ENCODE peak calls at places on chromosomes 7 and 10, in ten cellular contexts. R is gastrocnemius medialis; X is SHP77; V is caudate nucleus; S is stimulated activated naive CD8-positive, alpha-beta T cell treated with anti-CD3 and anti-CD28 coated beads, Interleukin-15, Interleukin-2, amounts not matched to agents 100 U/mL and 50 U/mL, for 24 hours; O is MCF 10A; U is body of pancreas; T is HFF-Myc; K is lung; C is iPS DF 19.7. B is an unnamed sample.

GRCh38 chr10:106285199-106285598 is 879.3 kb downstream of the SORCS1 start:
- DNase-seq in V (no peak), T (no peak), X (no peak), R (no peak), K (no peak), S (no peak), C (no peak), O (peak), U (no peak), B (no peak)

GRCh38 chr7:95753440-95753839 is 18.9 kb upstream of the DYNC1I1 start:
- DNase-seq in V (no peak), K (no peak), C (no peak), R (no peak), U (no peak), S (no peak), T (no peak), O (no peak), X (no peak), B (no peak)

GRCh38 chr7:74606101-74606908 is 51.2 kb upstream of the GTF2I start:
- DNase-seq in C (no peak), U (peak), T (no peak), S (peak), X (peak), K (peak), R (peak), O (peak), V (no peak), B (peak)

GRCh38 chr10:89414879-89415821 is 782 bp downstream of the IFIT5 start:
- DNase-seq in U (peak), O (peak), S (peak), C (no peak), V (peak), K (peak), X (no peak), T (no peak), R (peak), B (peak)

GRCh38 chr10:51074238-51075028 is at the start of gene PRKG1:
- DNase-seq in C (no peak), X (peak), O (no peak), V (peak), S (peak), R (peak), T (peak), K (peak), U (peak), B (peak)

GRCh38 chr10:127882391-127882790 is 10.3 kb downstream of the CLRN3 start:
- DNase-seq in S (no peak), R (no peak), V (no peak), T (no peak), U (no peak), O (no peak), K (peak), C (no peak), X (no peak), B (no peak)

GRCh38 chr7:37011151-37011890 is 287.0 kb upstream of the AOAH start:
- DNase-seq in K (no peak), U (no peak), X (no peak), O (no peak), T (no peak), S (no peak), C (no peak), V (no peak), R (no peak), B (no peak)

GRCh38 chr10:76902949-76903348 is 734.7 kb downstream of the KCNMA1 start:
- DNase-seq in S (no peak), K (peak), R (no peak), O (peak), C (peak), T (no peak), X (no peak), V (no peak), U (peak), B (no peak)

GRCh38 chr7:28658392-28658791 is 246.1 kb downstream of the CREB5 start:
- DNase-seq in R (no peak), K (no peak), C (no peak), X (no peak), V (no peak), T (no peak), U (no peak), S (no peak), O (no peak), B (no peak)

GRCh38 chr10:80186364-80187012 is 18.8 kb downstream of the ANXA11 start:
- DNase-seq in X (no peak), K (no peak), C (no peak), T (no peak), R (peak), O (no peak), S (peak), V (no peak), U (no peak), B (no peak)

GRCh38 chr10:11573497-11573896 is 38.0 kb downstream of the USP6NL start:
- DNase-seq in R (no peak), O (no peak), K (no peak), X (no peak), S (no peak), V (no peak), U (no peak), T (no peak), C (no peak), B (peak)

GRCh38 chr10:89518876-89519842 is 16.2 kb downstream of the SLC16A12 start:
- DNase-seq in R (peak), X (no peak), O (peak), S (no peak), K (no peak), C (no peak), T (peak), V (no peak), U (no peak), B (no peak)

GRCh38 chr7:73831656-73832579 is 1.1 kb downstream of the CLDN4 start:
- DNase-seq in K (peak), S (no peak), C (no peak), U (peak), T (no peak), O (no peak), R (no peak), X (peak), V (no peak), B (no peak)

GRCh38 chr10:99395750-99396445 is 34.5 kb downstream of the GOT1 start:
- DNase-seq in T (peak), V (no peak), O (peak), C (no peak), R (no peak), K (no peak), U (no peak), X (no peak), S (no peak), B (peak)

GRCh38 chr7:131068604-131069021 is 259.1 kb upstream of the MKLN1 start:
- DNase-seq in R (no peak), O (no peak), C (no peak), S (no peak), T (no peak), U (no peak), V (no peak), X (no peak), K (no peak), B (no peak)

GRCh38 chr10:35635576-35635975 is 6.5 kb downstream of the FZD8 start:
- DNase-seq in X (peak), R (no peak), K (peak), S (peak), V (peak), U (peak), C (no peak), T (peak), O (peak), B (peak)

GRCh38 chr7:102864958-102865357 is 47.8 kb upstream of the LRRC17 start:
- DNase-seq in O (no peak), C (no peak), T (no peak), K (no peak), X (no peak), U (no peak), S (no peak), R (no peak), V (no peak), B (no peak)

GRCh38 chr7:105647591-105647990 is 66.3 kb upstream of the EFCAB10 start:
- DNase-seq in K (no peak), T (no peak), V (no peak), U (no peak), C (no peak), R (no peak), S (no peak), O (no peak), X (no peak), B (no peak)

GRCh38 chr7:20744913-20745587 is 41.6 kb downstream of the SP8 start:
- DNase-seq in X (peak), U (no peak), T (no peak), O (peak), R (no peak), C (no peak), V (no peak), K (no peak), S (no peak), B (no peak)

GRCh38 chr10:7667262-7668141 is 736 bp upstream of the ITIH5 start:
- DNase-seq in R (no peak), C (no peak), U (peak), T (no peak), S (no peak), X (no peak), V (no peak), K (no peak), O (no peak), B (no peak)

GRCh38 chr10:114996542-114996941 is 58.5 kb downstream of the TRUB1 start:
- DNase-seq in C (no peak), V (no peak), U (no peak), K (no peak), S (no peak), R (no peak), X (no peak), T (no peak), O (no peak), B (no peak)

GRCh38 chr7:11244149-11244548 is 270.5 kb downstream of the PHF14 start:
- DNase-seq in R (no peak), C (no peak), U (no peak), S (no peak), O (no peak), X (no peak), T (no peak), K (no peak), V (no peak), B (no peak)

GRCh38 chr10:117365612-117366011 is 9.6 kb downstream of the PDZD8 start:
- DNase-seq in C (no peak), T (no peak), V (no peak), K (peak), U (peak), X (no peak), O (peak), R (no peak), S (no peak), B (peak)

GRCh38 chr7:138173548-138173947 is 97.3 kb downstream of the AKR1D1 start:
- DNase-seq in V (no peak), K (no peak), S (no peak), R (no peak), T (no peak), U (no peak), X (no peak), O (no peak), C (no peak), B (no peak)

GRCh38 chr7:128031901-128032604 is 816 bp upstream of the LRRC4 start:
- DNase-seq in X (no peak), O (no peak), K (no peak), R (no peak), T (peak), U (no peak), C (no peak), V (peak), S (peak), B (peak)

GRCh38 chr10:130634796-130635195 is 498.6 kb downstream of the GLRX3 start:
- DNase-seq in C (no peak), K (no peak), T (no peak), U (no peak), V (no peak), O (no peak), S (no peak), X (no peak), R (no peak), B (no peak)

GRCh38 chr10:1050555-1050954 is 1.6 kb upstream of the IDI1 start:
- DNase-seq in R (peak), T (no peak), V (no peak), S (no peak), X (peak), U (no peak), K (peak), C (no peak), O (peak), B (no peak)

GRCh38 chr7:1663857-1664651 is 6.0 kb upstream of the ELFN1 start:
- DNase-seq in X (no peak), S (peak), R (peak), C (no peak), V (no peak), T (no peak), U (peak), O (no peak), K (no peak), B (no peak)

GRCh38 chr10:66860376-66860945 is 65.4 kb upstream of the LRRTM3 start:
- DNase-seq in O (no peak), C (no peak), R (no peak), T (no peak), V (no peak), S (no peak), K (no peak), U (no peak), X (no peak), B (no peak)

B was measured in endothelial cell of umbilical vein.